ENCODE peak calls at places on chromosomes 1 and 21, in five cellular contexts. One of them, this sample, is unnamed.

GRCh38 chr1:233865902-233866301 is 38.6 kb upstream of the SLC35F3 start:
- DNase-seq in lower leg skin: no peak
- DNase-seq in cardiac fibroblast: no peak
- DNase-seq in astrocyte: peak
- DNase-seq in HFF-Myc: no peak
- DNase-seq in this sample: no peak

GRCh38 chr1:85244271-85245053 is 15.0 kb downstream of the C1orf52 start:
- DNase-seq in lower leg skin: no peak
- DNase-seq in astrocyte: peak
- DNase-seq in HFF-Myc: peak
- DNase-seq in cardiac fibroblast: peak
- DNase-seq in this sample: peak

GRCh38 chr1:29324771-29325351 is 88.5 kb downstream of the PTPRU start:
- DNase-seq in HFF-Myc: no peak
- DNase-seq in astrocyte: no peak
- DNase-seq in lower leg skin: no peak
- DNase-seq in cardiac fibroblast: no peak
- DNase-seq in this sample: no peak

GRCh38 chr1:162690672-162691434 is 58.6 kb downstream of the DDR2 start:
- DNase-seq in lower leg skin: peak
- DNase-seq in HFF-Myc: peak
- DNase-seq in cardiac fibroblast: peak
- DNase-seq in astrocyte: peak
- DNase-seq in this sample: peak

GRCh38 chr21:20998456-20998789 is 214 bp downstream of the NCAM2 start:
- DNase-seq in lower leg skin: no peak
- DNase-seq in HFF-Myc: no peak
- DNase-seq in cardiac fibroblast: no peak
- DNase-seq in astrocyte: no peak
- DNase-seq in this sample: no peak

GRCh38 chr1:58580186-58580585 is 3.1 kb upstream of the TACSTD2 start:
- DNase-seq in astrocyte: no peak
- DNase-seq in HFF-Myc: no peak
- DNase-seq in lower leg skin: no peak
- DNase-seq in cardiac fibroblast: no peak
- DNase-seq in this sample: no peak

GRCh38 chr1:206558794-206559660 is 51.7 kb downstream of the RASSF5 start:
- DNase-seq in lower leg skin: no peak
- DNase-seq in astrocyte: no peak
- DNase-seq in HFF-Myc: no peak
- DNase-seq in cardiac fibroblast: no peak
- DNase-seq in this sample: no peak

GRCh38 chr21:24118738-24119470 is 1488.4 kb downstream of the MRPL39 start:
- DNase-seq in astrocyte: peak
- DNase-seq in cardiac fibroblast: no peak
- DNase-seq in HFF-Myc: no peak
- DNase-seq in lower leg skin: no peak
- DNase-seq in this sample: no peak

GRCh38 chr1:203112451-203112850 is 15.1 kb upstream of the ADORA1 start:
- DNase-seq in lower leg skin: no peak
- DNase-seq in astrocyte: no peak
- DNase-seq in cardiac fibroblast: no peak
- DNase-seq in HFF-Myc: no peak
- DNase-seq in this sample: no peak

GRCh38 chr1:181100015-181100905 is 11.8 kb downstream of the IER5 start:
- DNase-seq in HFF-Myc: no peak
- DNase-seq in cardiac fibroblast: no peak
- DNase-seq in astrocyte: no peak
- DNase-seq in lower leg skin: no peak
- DNase-seq in this sample: no peak

GRCh38 chr1:172497230-172497629 is 35.7 kb upstream of the SUCO start:
- DNase-seq in astrocyte: peak
- DNase-seq in lower leg skin: peak
- DNase-seq in HFF-Myc: no peak
- DNase-seq in cardiac fibroblast: peak
- DNase-seq in this sample: peak

GRCh38 chr1:66333463-66334232 is 200.3 kb upstream of the SGIP1 start:
- DNase-seq in lower leg skin: no peak
- DNase-seq in HFF-Myc: no peak
- DNase-seq in astrocyte: no peak
- DNase-seq in cardiac fibroblast: peak
- DNase-seq in this sample: no peak

GRCh38 chr1:56821462-56821797 is 2.2 kb upstream of the FYB2 start:
- DNase-seq in astrocyte: peak
- DNase-seq in cardiac fibroblast: peak
- DNase-seq in lower leg skin: no peak
- DNase-seq in HFF-Myc: no peak
- DNase-seq in this sample: peak

GRCh38 chr1:25040122-25040685 is 110.1 kb upstream of the RUNX3 start:
- DNase-seq in astrocyte: no peak
- DNase-seq in cardiac fibroblast: no peak
- DNase-seq in lower leg skin: no peak
- DNase-seq in HFF-Myc: no peak
- DNase-seq in this sample: no peak

GRCh38 chr1:234655328-234656069 is 45.5 kb upstream of the IRF2BP2 start:
- DNase-seq in cardiac fibroblast: no peak
- DNase-seq in HFF-Myc: no peak
- DNase-seq in astrocyte: no peak
- DNase-seq in lower leg skin: no peak
- DNase-seq in this sample: no peak

GRCh38 chr1:32926562-32926961 is 25.4 kb upstream of the TMEM54 start:
- DNase-seq in HFF-Myc: no peak
- DNase-seq in astrocyte: no peak
- DNase-seq in lower leg skin: no peak
- DNase-seq in cardiac fibroblast: no peak
- DNase-seq in this sample: no peak

GRCh38 chr1:224513383-224513782 is 78.8 kb upstream of the WDR26 start:
- DNase-seq in cardiac fibroblast: no peak
- DNase-seq in lower leg skin: no peak
- DNase-seq in astrocyte: no peak
- DNase-seq in HFF-Myc: no peak
- DNase-seq in this sample: no peak

GRCh38 chr1:211788626-211789025 is 41.9 kb downstream of the LPGAT1 start:
- DNase-seq in astrocyte: no peak
- DNase-seq in HFF-Myc: peak
- DNase-seq in cardiac fibroblast: peak
- DNase-seq in lower leg skin: no peak
- DNase-seq in this sample: peak

GRCh38 chr1:227318003-227318851 is at the start of gene CDC42BPA:
- DNase-seq in HFF-Myc: peak
- DNase-seq in astrocyte: peak
- DNase-seq in lower leg skin: peak
- DNase-seq in cardiac fibroblast: peak
- DNase-seq in this sample: peak

GRCh38 chr1:30879940-30880339 is 28.6 kb downstream of the SDC3 start:
- DNase-seq in lower leg skin: no peak
- DNase-seq in HFF-Myc: no peak
- DNase-seq in astrocyte: no peak
- DNase-seq in cardiac fibroblast: no peak
- DNase-seq in this sample: no peak

GRCh38 chr1:111213412-111213811 is 13.0 kb upstream of the DENND2D start:
- DNase-seq in HFF-Myc: no peak
- DNase-seq in lower leg skin: no peak
- DNase-seq in astrocyte: no peak
- DNase-seq in cardiac fibroblast: no peak
- DNase-seq in this sample: no peak

GRCh38 chr1:116966791-116967190 is 34.8 kb upstream of the CD101 start:
- DNase-seq in cardiac fibroblast: no peak
- DNase-seq in astrocyte: peak
- DNase-seq in lower leg skin: no peak
- DNase-seq in HFF-Myc: no peak
- DNase-seq in this sample: peak

GRCh38 chr21:30305136-30305535 is 15.0 kb downstream of the KRTAP26-1 start:
- DNase-seq in HFF-Myc: no peak
- DNase-seq in lower leg skin: no peak
- DNase-seq in cardiac fibroblast: no peak
- DNase-seq in astrocyte: no peak
- DNase-seq in this sample: no peak

GRCh38 chr1:197140123-197140522 is 6.3 kb downstream of the ASPM start:
- DNase-seq in cardiac fibroblast: peak
- DNase-seq in astrocyte: peak
- DNase-seq in HFF-Myc: no peak
- DNase-seq in lower leg skin: no peak
- DNase-seq in this sample: peak

GRCh38 chr1:6334261-6334993 is 59.1 kb downstream of the ACOT7 start:
- DNase-seq in astrocyte: no peak
- DNase-seq in HFF-Myc: no peak
- DNase-seq in cardiac fibroblast: no peak
- DNase-seq in lower leg skin: no peak
- DNase-seq in this sample: no peak

GRCh38 chr1:6343506-6344405 is 49.8 kb downstream of the ACOT7 start:
- DNase-seq in HFF-Myc: peak
- DNase-seq in astrocyte: peak
- DNase-seq in cardiac fibroblast: peak
- DNase-seq in lower leg skin: peak
- DNase-seq in this sample: peak

GRCh38 chr1:6336946-6337622 is 56.5 kb downstream of the ACOT7 start:
- DNase-seq in astrocyte: no peak
- DNase-seq in lower leg skin: no peak
- DNase-seq in cardiac fibroblast: no peak
- DNase-seq in HFF-Myc: no peak
- DNase-seq in this sample: no peak

GRCh38 chr1:6342031-6342430 is 51.5 kb downstream of the ACOT7 start:
- DNase-seq in cardiac fibroblast: no peak
- DNase-seq in astrocyte: no peak
- DNase-seq in HFF-Myc: no peak
- DNase-seq in lower leg skin: no peak
- DNase-seq in this sample: no peak

GRCh38 chr1:6338685-6339084 is 54.9 kb downstream of the ACOT7 start:
- DNase-seq in HFF-Myc: no peak
- DNase-seq in lower leg skin: no peak
- DNase-seq in astrocyte: no peak
- DNase-seq in cardiac fibroblast: no peak
- DNase-seq in this sample: no peak
- H3K4me3 ChIP-seq in HFF-Myc: no peak
- H3K4me3 ChIP-seq in lower leg skin: no peak
- H3K4me3 ChIP-seq in astrocyte: no peak
- H3K4me3 ChIP-seq in cardiac fibroblast: no peak
- H3K4me3 ChIP-seq in this sample: no peak

DNA sequence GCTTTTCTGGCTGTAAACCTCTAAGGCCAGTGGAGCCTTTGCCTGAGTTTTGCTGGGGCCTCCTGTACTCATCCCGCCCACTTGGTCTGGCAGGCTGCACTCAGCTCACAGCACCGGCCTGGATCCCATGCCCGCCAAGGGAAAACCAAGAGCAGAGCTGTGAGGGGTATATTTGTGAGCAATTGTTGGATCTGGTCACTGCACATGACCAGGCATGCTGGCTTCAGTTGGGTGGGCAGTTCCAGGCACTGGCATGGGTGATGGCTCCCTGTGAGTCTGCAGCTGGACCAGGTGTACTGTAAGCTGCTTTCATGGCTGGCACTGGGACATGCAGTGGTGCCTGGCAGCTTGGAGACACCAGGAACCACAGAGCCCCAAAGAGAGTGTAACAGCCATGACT is 563.1 kb upstream of the RGS18 start:
- DNase-seq in HFF-Myc: no peak
- DNase-seq in lower leg skin: no peak
- DNase-seq in cardiac fibroblast: no peak
- DNase-seq in astrocyte: no peak
- DNase-seq in this sample: no peak
- TF ChIP-seq CTCF in HFF-Myc: no peak
- TF ChIP-seq CTCF in lower leg skin: no peak
- TF ChIP-seq CTCF in cardiac fibroblast: no peak
- TF ChIP-seq CTCF in astrocyte: no peak
- TF ChIP-seq CTCF in this sample: no peak

DNA sequence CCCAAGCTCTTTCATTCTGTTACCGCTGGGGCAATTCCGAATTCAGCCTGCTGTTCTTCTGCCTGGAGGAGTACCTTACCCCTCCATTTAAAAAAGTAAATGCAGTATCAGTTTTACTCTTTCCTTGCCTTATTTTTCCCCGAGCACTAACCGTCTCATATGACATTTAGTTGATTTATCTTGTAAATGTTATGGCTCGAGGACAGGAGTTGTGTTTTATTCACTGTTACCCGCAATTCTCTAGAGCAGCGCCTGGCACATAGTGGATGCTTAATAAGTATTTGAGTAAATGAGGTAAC is 425 bp upstream of the TADA1 start:
- DNase-seq in HFF-Myc: no peak
- DNase-seq in cardiac fibroblast: no peak
- DNase-seq in lower leg skin: no peak
- DNase-seq in astrocyte: no peak
- DNase-seq in this sample: no peak
- H3K4me3 ChIP-seq in HFF-Myc: peak
- H3K4me3 ChIP-seq in cardiac fibroblast: peak
- H3K4me3 ChIP-seq in lower leg skin: no peak
- H3K4me3 ChIP-seq in astrocyte: peak
- H3K4me3 ChIP-seq in this sample: peak

DNA sequence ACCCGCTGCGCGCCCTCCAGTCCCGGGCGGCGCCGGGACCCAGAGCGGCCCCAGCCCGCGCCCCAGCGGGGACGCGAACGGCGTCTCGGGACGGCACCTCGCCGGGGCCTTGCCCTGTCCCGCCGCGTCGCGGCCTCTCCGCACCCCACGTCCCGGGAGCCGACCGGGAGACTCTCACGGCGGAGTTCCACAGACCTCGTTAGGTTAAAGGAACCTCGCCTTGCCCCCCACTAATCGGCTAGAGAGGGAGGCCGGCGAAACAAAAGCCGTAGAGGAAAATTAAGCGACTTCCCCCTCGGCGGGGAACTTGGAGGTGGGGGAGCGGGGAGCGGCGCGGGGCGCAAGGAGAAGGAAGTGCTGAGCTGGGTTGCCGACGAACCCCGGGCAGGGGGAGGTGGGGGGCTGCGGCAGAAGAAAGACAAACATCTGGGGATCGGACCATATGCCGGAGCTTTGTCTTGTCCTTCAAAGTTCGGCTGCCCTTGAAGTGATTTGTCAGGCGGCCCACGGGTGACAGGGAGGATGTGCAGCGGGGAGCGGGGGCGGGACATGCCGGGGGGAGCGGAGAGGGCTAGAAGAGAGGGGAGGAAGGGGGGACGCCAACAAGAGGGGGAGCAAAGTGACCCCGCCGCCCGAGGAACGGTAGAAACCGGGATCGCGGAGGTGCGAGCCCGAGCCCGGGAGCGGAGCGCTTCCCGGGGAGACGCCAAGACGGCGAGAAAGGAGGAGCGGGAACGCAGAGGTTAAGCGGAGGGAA is 120.0 kb upstream of the RRP15 start:
- DNase-seq in cardiac fibroblast: peak
- DNase-seq in lower leg skin: no peak
- DNase-seq in astrocyte: peak
- DNase-seq in HFF-Myc: no peak
- DNase-seq in this sample: no peak
- TF ChIP-seq CTCF in cardiac fibroblast: no peak
- TF ChIP-seq CTCF in lower leg skin: no peak
- TF ChIP-seq CTCF in astrocyte: no peak
- TF ChIP-seq CTCF in HFF-Myc: no peak
- TF ChIP-seq CTCF in this sample: no peak

This sample was measured in fibroblast of the aortic adventitia.